ENCODE peak calls at places on chromosomes 7 and 10, in six cellular contexts. Q is K562, O is GM23338, U is Panc1, A is endothelial cell of umbilical vein, P is HepG2. Y is an unnamed sample. For H3K4me1, the result is how much of the 10 kb centered on the place peaks cover.

GRCh38 chr7:148232784-148233183 is 357.8 kb upstream of the C7orf33 start:
- DNase-seq in A (no peak), U (no peak), O (no peak), Q (no peak), P (no peak), Y (no peak)

GRCh38 chr10:359093-359492 is 223.8 kb downstream of the ZMYND11 start:
- DNase-seq in U (no peak), A (no peak), Q (no peak), O (no peak), P (no peak), Y (no peak)

GRCh38 chr10:13338337-13339128 is 9.6 kb downstream of the SEPHS1 start:
- DNase-seq in U (no peak), P (no peak), O (no peak), Q (no peak), A (peak), Y (no peak)

GRCh38 chr7:1846331-1847065 is 176.4 kb downstream of the ELFN1 start:
- DNase-seq in Q (no peak), U (no peak), A (no peak), P (no peak), O (no peak), Y (peak)

GRCh38 chr10:30185916-30186315 is 126.5 kb upstream of the JCAD start:
- DNase-seq in U (no peak), P (no peak), A (peak), O (no peak), Q (no peak), Y (no peak)

GRCh38 chr7:45876519-45876918 is 3.6 kb upstream of the CCDC201 start:
- DNase-seq in Q (no peak), A (no peak), O (no peak), P (no peak), U (no peak), Y (no peak)

GRCh38 chr7:5646846-5647245 is 134.6 kb downstream of the RNF216 start:
- DNase-seq in A (no peak), U (no peak), O (no peak), P (no peak), Q (no peak), Y (no peak)

GRCh38 chr7:50542132-50542531 is 23.1 kb downstream of the DDC start:
- DNase-seq in O (no peak), Q (peak), P (no peak), A (no peak), U (no peak), Y (no peak)

GRCh38 chr10:122981066-122981464 is 864 bp downstream of the PSTK start:
- DNase-seq in Q (peak), P (peak), U (peak), A (peak), O (peak), Y (no peak)

GRCh38 chr7:98107313-98107691 is 640 bp downstream of the LMTK2 start:
- DNase-seq in Q (peak), P (no peak), U (no peak), O (peak), A (peak), Y (no peak)

GRCh38 chr10:120828940-120829339 is 22.2 kb upstream of the WDR11 start:
- DNase-seq in Q (no peak), A (no peak), U (no peak), O (no peak), P (no peak), Y (no peak)

GRCh38 chr7:29865526-29865925 is 59.2 kb downstream of the WIPF3 start:
- DNase-seq in A (peak), Q (no peak), P (peak), O (no peak), U (no peak), Y (no peak)

GRCh38 chr10:8444630-8445029 is 390.1 kb downstream of the GATA3 start:
- DNase-seq in Q (no peak), A (no peak), O (peak), P (no peak), U (no peak), Y (no peak)

GRCh38 chr7:123500878-123501489 is 33.4 kb downstream of the IQUB start:
- DNase-seq in A (no peak), U (no peak), Q (peak), O (no peak), P (no peak), Y (no peak)

GRCh38 chr7:130278892-130279690 is 12.4 kb downstream of the CPA2 start:
- DNase-seq in O (no peak), A (peak), Q (no peak), P (no peak), U (no peak), Y (no peak)

GRCh38 chr7:74625446-74625845 is 32.1 kb upstream of the GTF2I start:
- DNase-seq in U (no peak), P (peak), Q (no peak), A (peak), O (no peak), Y (no peak)

GRCh38 chr7:119929891-119930290 is 343.1 kb upstream of the KCND2 start:
- DNase-seq in U (no peak), O (no peak), P (no peak), Q (no peak), A (no peak), Y (no peak)

GRCh38 chr7:131480384-131481315 is 75.8 kb downstream of the PODXL start:
- DNase-seq in O (no peak), P (peak), U (no peak), Q (no peak), A (peak), Y (no peak)

GRCh38 chr7:51666261-51666660 is 349.7 kb upstream of the COBL start:
- DNase-seq in O (peak), U (no peak), Q (no peak), A (no peak), P (no peak), Y (no peak)

GRCh38 chr10:11522821-11523245 is 88.6 kb downstream of the USP6NL start:
- DNase-seq in O (no peak), U (no peak), Q (no peak), A (no peak), P (peak), Y (no peak)

GRCh38 chr7:155405399-155406318 is 52.3 kb upstream of the EN2 start:
- DNase-seq in P (no peak), Q (peak), O (peak), A (no peak), U (no peak), Y (no peak)

GRCh38 chr10:113381906-113382562 is 170.8 kb upstream of the HABP2 start:
- DNase-seq in U (no peak), Q (no peak), O (no peak), P (no peak), A (peak), Y (no peak)

GRCh38 chr10:95758351-95759025 is 2.5 kb downstream of the ENTPD1 start:
- DNase-seq in Q (peak), U (no peak), O (no peak), P (no peak), A (peak), Y (no peak)

GRCh38 chr10:110458583-110458920 is 39.2 kb upstream of the DUSP5 start:
- DNase-seq in Q (no peak), O (no peak), P (no peak), A (peak), U (no peak), Y (no peak)

GRCh38 chr7:25823571-25823970 is 328.4 kb upstream of the NFE2L3 start:
- DNase-seq in U (no peak), P (no peak), A (no peak), Q (no peak), O (no peak), Y (no peak)

GRCh38 chr7:78203042-78203720 is 404.6 kb downstream of the PHTF2 start:
- DNase-seq in P (no peak), Q (no peak), A (no peak), O (no peak), U (no peak), Y (no peak)

GRCh38 chr7:37815969-37816371 is 32.4 kb upstream of the NME8 start:
- DNase-seq in Q (no peak), P (no peak), U (no peak), A (no peak), O (no peak), Y (no peak)
- H3K4me1 ChIP-seq in Q (under half), P (under half), U (under half), A (under half), O (under half), Y (under half)

GRCh38 chr7:100804681-100805431 is 22.5 kb downstream of the EPHB4 start:
- DNase-seq in Q (peak), P (no peak), U (no peak), O (no peak), A (no peak), Y (no peak)

GRCh38 chr7:100802951-100803350 is 24.4 kb downstream of the EPHB4 start:
- DNase-seq in O (no peak), Q (no peak), P (no peak), U (no peak), A (no peak), Y (no peak)

GRCh38 chr7:100803398-100804161 is 23.7 kb downstream of the EPHB4 start:
- DNase-seq in A (peak), O (peak), Q (peak), P (peak), U (no peak), Y (peak)

GRCh38 chr7:100799037-100799896 is 28.1 kb downstream of the EPHB4 start:
- DNase-seq in O (peak), P (peak), A (peak), Q (peak), U (no peak), Y (peak)

DNA sequence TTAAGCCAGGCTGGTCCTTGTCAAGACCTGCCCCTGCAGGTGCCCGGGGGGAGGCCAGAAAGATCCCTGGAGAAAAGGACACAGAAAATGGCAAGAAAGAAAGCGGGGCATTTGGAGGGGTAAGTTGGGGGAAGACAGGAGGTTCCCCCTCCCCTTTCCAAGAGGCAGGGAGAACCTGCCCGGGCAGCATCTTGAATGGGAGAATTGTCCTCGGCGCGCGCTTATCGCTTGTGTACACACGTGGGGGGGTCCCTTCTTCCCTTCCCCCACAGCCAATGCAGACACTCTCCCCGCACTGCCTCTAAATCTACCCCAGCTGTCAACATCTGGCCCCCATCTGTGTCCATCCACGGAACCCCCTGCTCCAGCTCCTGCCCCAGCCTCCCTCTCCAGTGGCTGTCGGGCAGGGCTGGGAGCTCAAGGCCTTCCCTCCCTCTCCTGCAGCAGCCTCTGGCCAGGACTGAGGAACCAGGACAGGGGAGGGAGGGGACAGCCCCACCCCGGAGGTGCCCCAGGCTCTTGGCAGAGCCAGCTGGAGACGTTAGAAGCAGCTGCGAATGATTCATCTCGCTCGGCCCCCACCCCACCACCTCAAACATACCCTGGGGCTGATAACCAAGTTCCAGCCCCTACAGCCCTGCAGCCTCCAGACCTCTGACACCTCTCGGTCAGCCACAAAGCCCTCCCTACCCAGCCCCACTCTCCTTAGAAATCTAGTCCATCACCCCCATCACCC is 25.3 kb downstream of the EPHB4 start:
- DNase-seq in Q (peak), O (no peak), U (peak), P (peak), A (peak), Y (peak)
- TF ChIP-seq POLR2AphosphoS5 in Q (peak), O (peak), U (peak), P (peak), A (peak), Y (peak)

GRCh38 chr10:70094287-70094686 is 38.3 kb downstream of the AIFM2 start:
- DNase-seq in P (no peak), U (no peak), Q (no peak), O (no peak), A (no peak), Y (no peak)
- H3K4me3 ChIP-seq in P (no peak), U (no peak), Q (no peak), O (no peak), A (no peak), Y (no peak)

GRCh38 chr7:129144834-129145668 is 544 bp downstream of the TSPAN33 start:
- DNase-seq in A (no peak), O (peak), Q (peak), U (no peak), P (no peak), Y (no peak)
- H3K4me1 ChIP-seq in A (under half), O (under half), Q (under half), U (under half), P (under half), Y (under half)

Y was measured in sigmoid colon.